ENCODE peak calls at places on chromosomes 16 and 17, in eight cellular contexts. One of them, this sample, is unnamed.

GRCh38 chr17:72726936-72727335 is 365.6 kb downstream of the SLC39A11 start:
- DNase-seq in SK-N-MC: no peak
- DNase-seq in activated CD4-positive, CD25-positive, alpha-beta regulatory T cell treated with anti-CD3 and anti-CD28 coated beads, Interleukin-2, amount 50 U/mL, for 16 hours: no peak
- DNase-seq in stimulated activated CD4-positive, alpha-beta T cell treated with anti-CD3 and anti-CD28 coated beads, Interleukin-4, amount 100 ng/mL, for 4 hours: peak
- DNase-seq in GM13977: peak
- DNase-seq in HEK293T: no peak
- DNase-seq in GM20000: peak
- DNase-seq in body of pancreas: no peak
- DNase-seq in this sample: peak

GRCh38 chr16:83887564-83887963 is 11.4 kb upstream of the MLYCD start:
- DNase-seq in SK-N-MC: no peak
- DNase-seq in activated CD4-positive, CD25-positive, alpha-beta regulatory T cell treated with anti-CD3 and anti-CD28 coated beads, Interleukin-2, amount 50 U/mL, for 16 hours: no peak
- DNase-seq in stimulated activated CD4-positive, alpha-beta T cell treated with anti-CD3 and anti-CD28 coated beads, Interleukin-4, amount 100 ng/mL, for 4 hours: no peak
- DNase-seq in GM13977: no peak
- DNase-seq in HEK293T: no peak
- DNase-seq in GM20000: no peak
- DNase-seq in body of pancreas: no peak
- DNase-seq in this sample: no peak

GRCh38 chr17:43891851-43892671 is 15.3 kb downstream of the MPP2 start:
- DNase-seq in SK-N-MC: no peak
- DNase-seq in activated CD4-positive, CD25-positive, alpha-beta regulatory T cell treated with anti-CD3 and anti-CD28 coated beads, Interleukin-2, amount 50 U/mL, for 16 hours: no peak
- DNase-seq in stimulated activated CD4-positive, alpha-beta T cell treated with anti-CD3 and anti-CD28 coated beads, Interleukin-4, amount 100 ng/mL, for 4 hours: no peak
- DNase-seq in GM13977: no peak
- DNase-seq in HEK293T: no peak
- DNase-seq in GM20000: no peak
- DNase-seq in body of pancreas: peak
- DNase-seq in this sample: no peak

GRCh38 chr17:35257080-35257701 is 14.3 kb downstream of the SLFN5 start:
- DNase-seq in SK-N-MC: no peak
- DNase-seq in activated CD4-positive, CD25-positive, alpha-beta regulatory T cell treated with anti-CD3 and anti-CD28 coated beads, Interleukin-2, amount 50 U/mL, for 16 hours: no peak
- DNase-seq in stimulated activated CD4-positive, alpha-beta T cell treated with anti-CD3 and anti-CD28 coated beads, Interleukin-4, amount 100 ng/mL, for 4 hours: no peak
- DNase-seq in GM13977: no peak
- DNase-seq in HEK293T: no peak
- DNase-seq in GM20000: no peak
- DNase-seq in body of pancreas: peak
- DNase-seq in this sample: no peak

GRCh38 chr17:51707216-51707615 is 446.9 kb downstream of the UTP18 start:
- DNase-seq in SK-N-MC: no peak
- DNase-seq in activated CD4-positive, CD25-positive, alpha-beta regulatory T cell treated with anti-CD3 and anti-CD28 coated beads, Interleukin-2, amount 50 U/mL, for 16 hours: no peak
- DNase-seq in stimulated activated CD4-positive, alpha-beta T cell treated with anti-CD3 and anti-CD28 coated beads, Interleukin-4, amount 100 ng/mL, for 4 hours: no peak
- DNase-seq in GM13977: no peak
- DNase-seq in HEK293T: no peak
- DNase-seq in GM20000: no peak
- DNase-seq in body of pancreas: no peak
- DNase-seq in this sample: no peak

GRCh38 chr17:42819939-42820535 is 4.0 kb downstream of the BECN1 start:
- DNase-seq in SK-N-MC: no peak
- DNase-seq in activated CD4-positive, CD25-positive, alpha-beta regulatory T cell treated with anti-CD3 and anti-CD28 coated beads, Interleukin-2, amount 50 U/mL, for 16 hours: peak
- DNase-seq in stimulated activated CD4-positive, alpha-beta T cell treated with anti-CD3 and anti-CD28 coated beads, Interleukin-4, amount 100 ng/mL, for 4 hours: peak
- DNase-seq in GM13977: peak
- DNase-seq in HEK293T: peak
- DNase-seq in GM20000: peak
- DNase-seq in body of pancreas: peak
- DNase-seq in this sample: peak

GRCh38 chr16:70688266-70688742 is 2.5 kb upstream of the MTSS2 start:
- DNase-seq in SK-N-MC: no peak
- DNase-seq in activated CD4-positive, CD25-positive, alpha-beta regulatory T cell treated with anti-CD3 and anti-CD28 coated beads, Interleukin-2, amount 50 U/mL, for 16 hours: no peak
- DNase-seq in stimulated activated CD4-positive, alpha-beta T cell treated with anti-CD3 and anti-CD28 coated beads, Interleukin-4, amount 100 ng/mL, for 4 hours: no peak
- DNase-seq in GM13977: no peak
- DNase-seq in HEK293T: no peak
- DNase-seq in GM20000: no peak
- DNase-seq in body of pancreas: peak
- DNase-seq in this sample: no peak

GRCh38 chr16:27977966-27978365 is 85.5 kb downstream of the GSG1L start:
- DNase-seq in SK-N-MC: no peak
- DNase-seq in activated CD4-positive, CD25-positive, alpha-beta regulatory T cell treated with anti-CD3 and anti-CD28 coated beads, Interleukin-2, amount 50 U/mL, for 16 hours: no peak
- DNase-seq in stimulated activated CD4-positive, alpha-beta T cell treated with anti-CD3 and anti-CD28 coated beads, Interleukin-4, amount 100 ng/mL, for 4 hours: no peak
- DNase-seq in GM13977: no peak
- DNase-seq in HEK293T: no peak
- DNase-seq in GM20000: no peak
- DNase-seq in body of pancreas: no peak
- DNase-seq in this sample: no peak

GRCh38 chr17:17382901-17383300 is 79.7 kb downstream of the NT5M start:
- DNase-seq in SK-N-MC: no peak
- DNase-seq in activated CD4-positive, CD25-positive, alpha-beta regulatory T cell treated with anti-CD3 and anti-CD28 coated beads, Interleukin-2, amount 50 U/mL, for 16 hours: no peak
- DNase-seq in stimulated activated CD4-positive, alpha-beta T cell treated with anti-CD3 and anti-CD28 coated beads, Interleukin-4, amount 100 ng/mL, for 4 hours: no peak
- DNase-seq in GM13977: no peak
- DNase-seq in HEK293T: no peak
- DNase-seq in GM20000: no peak
- DNase-seq in body of pancreas: no peak
- DNase-seq in this sample: no peak

GRCh38 chr16:23597003-23597756 is 1.1 kb upstream of the NDUFAB1 start:
- DNase-seq in SK-N-MC: no peak
- DNase-seq in activated CD4-positive, CD25-positive, alpha-beta regulatory T cell treated with anti-CD3 and anti-CD28 coated beads, Interleukin-2, amount 50 U/mL, for 16 hours: no peak
- DNase-seq in stimulated activated CD4-positive, alpha-beta T cell treated with anti-CD3 and anti-CD28 coated beads, Interleukin-4, amount 100 ng/mL, for 4 hours: peak
- DNase-seq in GM13977: peak
- DNase-seq in HEK293T: peak
- DNase-seq in GM20000: peak
- DNase-seq in body of pancreas: peak
- DNase-seq in this sample: no peak

GRCh38 chr17:54906713-54907112 is 6.1 kb downstream of the TOM1L1 start:
- DNase-seq in SK-N-MC: no peak
- DNase-seq in activated CD4-positive, CD25-positive, alpha-beta regulatory T cell treated with anti-CD3 and anti-CD28 coated beads, Interleukin-2, amount 50 U/mL, for 16 hours: no peak
- DNase-seq in stimulated activated CD4-positive, alpha-beta T cell treated with anti-CD3 and anti-CD28 coated beads, Interleukin-4, amount 100 ng/mL, for 4 hours: no peak
- DNase-seq in GM13977: no peak
- DNase-seq in HEK293T: no peak
- DNase-seq in GM20000: no peak
- DNase-seq in body of pancreas: no peak
- DNase-seq in this sample: no peak

GRCh38 chr16:54326266-54326662 is 39.7 kb upstream of the IRX3 start:
- DNase-seq in SK-N-MC: no peak
- DNase-seq in activated CD4-positive, CD25-positive, alpha-beta regulatory T cell treated with anti-CD3 and anti-CD28 coated beads, Interleukin-2, amount 50 U/mL, for 16 hours: no peak
- DNase-seq in stimulated activated CD4-positive, alpha-beta T cell treated with anti-CD3 and anti-CD28 coated beads, Interleukin-4, amount 100 ng/mL, for 4 hours: no peak
- DNase-seq in GM13977: no peak
- DNase-seq in HEK293T: no peak
- DNase-seq in GM20000: no peak
- DNase-seq in body of pancreas: no peak
- DNase-seq in this sample: no peak

GRCh38 chr17:29331330-29331729 is 37.4 kb upstream of the NUFIP2 start:
- DNase-seq in SK-N-MC: no peak
- DNase-seq in activated CD4-positive, CD25-positive, alpha-beta regulatory T cell treated with anti-CD3 and anti-CD28 coated beads, Interleukin-2, amount 50 U/mL, for 16 hours: no peak
- DNase-seq in stimulated activated CD4-positive, alpha-beta T cell treated with anti-CD3 and anti-CD28 coated beads, Interleukin-4, amount 100 ng/mL, for 4 hours: no peak
- DNase-seq in GM13977: no peak
- DNase-seq in HEK293T: no peak
- DNase-seq in GM20000: no peak
- DNase-seq in body of pancreas: no peak
- DNase-seq in this sample: no peak

GRCh38 chr16:86664518-86665318 is 86.4 kb downstream of the FOXL1 start:
- DNase-seq in SK-N-MC: no peak
- DNase-seq in activated CD4-positive, CD25-positive, alpha-beta regulatory T cell treated with anti-CD3 and anti-CD28 coated beads, Interleukin-2, amount 50 U/mL, for 16 hours: no peak
- DNase-seq in stimulated activated CD4-positive, alpha-beta T cell treated with anti-CD3 and anti-CD28 coated beads, Interleukin-4, amount 100 ng/mL, for 4 hours: peak
- DNase-seq in GM13977: no peak
- DNase-seq in HEK293T: no peak
- DNase-seq in GM20000: peak
- DNase-seq in body of pancreas: no peak
- DNase-seq in this sample: no peak

GRCh38 chr17:77869041-77869595 is 89.4 kb upstream of the TNRC6C start:
- DNase-seq in SK-N-MC: no peak
- DNase-seq in activated CD4-positive, CD25-positive, alpha-beta regulatory T cell treated with anti-CD3 and anti-CD28 coated beads, Interleukin-2, amount 50 U/mL, for 16 hours: no peak
- DNase-seq in stimulated activated CD4-positive, alpha-beta T cell treated with anti-CD3 and anti-CD28 coated beads, Interleukin-4, amount 100 ng/mL, for 4 hours: no peak
- DNase-seq in GM13977: no peak
- DNase-seq in HEK293T: no peak
- DNase-seq in GM20000: no peak
- DNase-seq in body of pancreas: no peak
- DNase-seq in this sample: no peak

GRCh38 chr16:54242199-54242598 is 44.4 kb downstream of the IRX3 start:
- DNase-seq in SK-N-MC: no peak
- DNase-seq in activated CD4-positive, CD25-positive, alpha-beta regulatory T cell treated with anti-CD3 and anti-CD28 coated beads, Interleukin-2, amount 50 U/mL, for 16 hours: no peak
- DNase-seq in stimulated activated CD4-positive, alpha-beta T cell treated with anti-CD3 and anti-CD28 coated beads, Interleukin-4, amount 100 ng/mL, for 4 hours: no peak
- DNase-seq in GM13977: no peak
- DNase-seq in HEK293T: peak
- DNase-seq in GM20000: no peak
- DNase-seq in body of pancreas: no peak
- DNase-seq in this sample: no peak

GRCh38 chr17:57296231-57296630 is 39.9 kb downstream of the MSI2 start:
- DNase-seq in SK-N-MC: no peak
- DNase-seq in activated CD4-positive, CD25-positive, alpha-beta regulatory T cell treated with anti-CD3 and anti-CD28 coated beads, Interleukin-2, amount 50 U/mL, for 16 hours: no peak
- DNase-seq in stimulated activated CD4-positive, alpha-beta T cell treated with anti-CD3 and anti-CD28 coated beads, Interleukin-4, amount 100 ng/mL, for 4 hours: no peak
- DNase-seq in GM13977: no peak
- DNase-seq in HEK293T: no peak
- DNase-seq in GM20000: no peak
- DNase-seq in body of pancreas: no peak
- DNase-seq in this sample: no peak

GRCh38 chr17:3544365-3544764 is 13.2 kb downstream of the TRPV3 start:
- DNase-seq in SK-N-MC: no peak
- DNase-seq in activated CD4-positive, CD25-positive, alpha-beta regulatory T cell treated with anti-CD3 and anti-CD28 coated beads, Interleukin-2, amount 50 U/mL, for 16 hours: no peak
- DNase-seq in stimulated activated CD4-positive, alpha-beta T cell treated with anti-CD3 and anti-CD28 coated beads, Interleukin-4, amount 100 ng/mL, for 4 hours: no peak
- DNase-seq in GM13977: no peak
- DNase-seq in HEK293T: no peak
- DNase-seq in GM20000: no peak
- DNase-seq in body of pancreas: no peak
- DNase-seq in this sample: no peak

GRCh38 chr16:89619880-89620279 is 6.4 kb downstream of the DPEP1 start:
- DNase-seq in SK-N-MC: no peak
- DNase-seq in activated CD4-positive, CD25-positive, alpha-beta regulatory T cell treated with anti-CD3 and anti-CD28 coated beads, Interleukin-2, amount 50 U/mL, for 16 hours: no peak
- DNase-seq in stimulated activated CD4-positive, alpha-beta T cell treated with anti-CD3 and anti-CD28 coated beads, Interleukin-4, amount 100 ng/mL, for 4 hours: no peak
- DNase-seq in GM13977: no peak
- DNase-seq in HEK293T: no peak
- DNase-seq in GM20000: no peak
- DNase-seq in body of pancreas: no peak
- DNase-seq in this sample: no peak

GRCh38 chr16:46972429-46972970 is 974 bp downstream of the DNAJA2 start:
- DNase-seq in SK-N-MC: no peak
- DNase-seq in activated CD4-positive, CD25-positive, alpha-beta regulatory T cell treated with anti-CD3 and anti-CD28 coated beads, Interleukin-2, amount 50 U/mL, for 16 hours: no peak
- DNase-seq in stimulated activated CD4-positive, alpha-beta T cell treated with anti-CD3 and anti-CD28 coated beads, Interleukin-4, amount 100 ng/mL, for 4 hours: no peak
- DNase-seq in GM13977: peak
- DNase-seq in HEK293T: peak
- DNase-seq in GM20000: peak
- DNase-seq in body of pancreas: no peak
- DNase-seq in this sample: no peak

GRCh38 chr17:81528651-81529436 is 667 bp downstream of the FSCN2 start:
- DNase-seq in SK-N-MC: no peak
- DNase-seq in activated CD4-positive, CD25-positive, alpha-beta regulatory T cell treated with anti-CD3 and anti-CD28 coated beads, Interleukin-2, amount 50 U/mL, for 16 hours: no peak
- DNase-seq in stimulated activated CD4-positive, alpha-beta T cell treated with anti-CD3 and anti-CD28 coated beads, Interleukin-4, amount 100 ng/mL, for 4 hours: no peak
- DNase-seq in GM13977: no peak
- DNase-seq in HEK293T: no peak
- DNase-seq in GM20000: no peak
- DNase-seq in body of pancreas: peak
- DNase-seq in this sample: no peak

GRCh38 chr17:50785942-50786570 is 18.7 kb upstream of the ANKRD40CL start:
- DNase-seq in SK-N-MC: no peak
- DNase-seq in activated CD4-positive, CD25-positive, alpha-beta regulatory T cell treated with anti-CD3 and anti-CD28 coated beads, Interleukin-2, amount 50 U/mL, for 16 hours: no peak
- DNase-seq in stimulated activated CD4-positive, alpha-beta T cell treated with anti-CD3 and anti-CD28 coated beads, Interleukin-4, amount 100 ng/mL, for 4 hours: no peak
- DNase-seq in GM13977: no peak
- DNase-seq in HEK293T: no peak
- DNase-seq in GM20000: no peak
- DNase-seq in body of pancreas: peak
- DNase-seq in this sample: no peak

GRCh38 chr16:53414381-53414780 is 19.9 kb upstream of the RBL2 start:
- DNase-seq in SK-N-MC: no peak
- DNase-seq in activated CD4-positive, CD25-positive, alpha-beta regulatory T cell treated with anti-CD3 and anti-CD28 coated beads, Interleukin-2, amount 50 U/mL, for 16 hours: no peak
- DNase-seq in stimulated activated CD4-positive, alpha-beta T cell treated with anti-CD3 and anti-CD28 coated beads, Interleukin-4, amount 100 ng/mL, for 4 hours: no peak
- DNase-seq in GM13977: no peak
- DNase-seq in HEK293T: no peak
- DNase-seq in GM20000: no peak
- DNase-seq in body of pancreas: no peak
- DNase-seq in this sample: no peak

GRCh38 chr17:8872705-8873426 is 5.4 kb upstream of the PIK3R6 start:
- DNase-seq in SK-N-MC: no peak
- DNase-seq in activated CD4-positive, CD25-positive, alpha-beta regulatory T cell treated with anti-CD3 and anti-CD28 coated beads, Interleukin-2, amount 50 U/mL, for 16 hours: no peak
- DNase-seq in stimulated activated CD4-positive, alpha-beta T cell treated with anti-CD3 and anti-CD28 coated beads, Interleukin-4, amount 100 ng/mL, for 4 hours: no peak
- DNase-seq in GM13977: no peak
- DNase-seq in HEK293T: no peak
- DNase-seq in GM20000: no peak
- DNase-seq in body of pancreas: no peak
- DNase-seq in this sample: no peak

GRCh38 chr16:50597563-50598255 is 49.5 kb downstream of the NKD1 start:
- DNase-seq in SK-N-MC: no peak
- DNase-seq in activated CD4-positive, CD25-positive, alpha-beta regulatory T cell treated with anti-CD3 and anti-CD28 coated beads, Interleukin-2, amount 50 U/mL, for 16 hours: no peak
- DNase-seq in stimulated activated CD4-positive, alpha-beta T cell treated with anti-CD3 and anti-CD28 coated beads, Interleukin-4, amount 100 ng/mL, for 4 hours: no peak
- DNase-seq in GM13977: no peak
- DNase-seq in HEK293T: no peak
- DNase-seq in GM20000: no peak
- DNase-seq in body of pancreas: no peak
- DNase-seq in this sample: no peak

GRCh38 chr17:5788266-5788900 is 204.1 kb upstream of the NLRP1 start:
- DNase-seq in SK-N-MC: no peak
- DNase-seq in activated CD4-positive, CD25-positive, alpha-beta regulatory T cell treated with anti-CD3 and anti-CD28 coated beads, Interleukin-2, amount 50 U/mL, for 16 hours: no peak
- DNase-seq in stimulated activated CD4-positive, alpha-beta T cell treated with anti-CD3 and anti-CD28 coated beads, Interleukin-4, amount 100 ng/mL, for 4 hours: no peak
- DNase-seq in GM13977: no peak
- DNase-seq in HEK293T: no peak
- DNase-seq in GM20000: no peak
- DNase-seq in body of pancreas: no peak
- DNase-seq in this sample: no peak

GRCh38 chr17:34424814-34425490 is 61.9 kb upstream of the CCL1 start:
- DNase-seq in SK-N-MC: no peak
- DNase-seq in activated CD4-positive, CD25-positive, alpha-beta regulatory T cell treated with anti-CD3 and anti-CD28 coated beads, Interleukin-2, amount 50 U/mL, for 16 hours: no peak
- DNase-seq in stimulated activated CD4-positive, alpha-beta T cell treated with anti-CD3 and anti-CD28 coated beads, Interleukin-4, amount 100 ng/mL, for 4 hours: no peak
- DNase-seq in GM13977: no peak
- DNase-seq in HEK293T: no peak
- DNase-seq in GM20000: no peak
- DNase-seq in body of pancreas: no peak
- DNase-seq in this sample: no peak

GRCh38 chr17:43940630-43941029 is 1.6 kb downstream of the PPY start:
- DNase-seq in SK-N-MC: no peak
- DNase-seq in activated CD4-positive, CD25-positive, alpha-beta regulatory T cell treated with anti-CD3 and anti-CD28 coated beads, Interleukin-2, amount 50 U/mL, for 16 hours: no peak
- DNase-seq in stimulated activated CD4-positive, alpha-beta T cell treated with anti-CD3 and anti-CD28 coated beads, Interleukin-4, amount 100 ng/mL, for 4 hours: no peak
- DNase-seq in GM13977: no peak
- DNase-seq in HEK293T: peak
- DNase-seq in GM20000: no peak
- DNase-seq in body of pancreas: peak
- DNase-seq in this sample: no peak

GRCh38 chr16:17358350-17358749 is 112.4 kb downstream of the XYLT1 start:
- DNase-seq in SK-N-MC: no peak
- DNase-seq in activated CD4-positive, CD25-positive, alpha-beta regulatory T cell treated with anti-CD3 and anti-CD28 coated beads, Interleukin-2, amount 50 U/mL, for 16 hours: no peak
- DNase-seq in stimulated activated CD4-positive, alpha-beta T cell treated with anti-CD3 and anti-CD28 coated beads, Interleukin-4, amount 100 ng/mL, for 4 hours: no peak
- DNase-seq in GM13977: no peak
- DNase-seq in HEK293T: no peak
- DNase-seq in GM20000: no peak
- DNase-seq in body of pancreas: no peak
- DNase-seq in this sample: no peak

GRCh38 chr17:46756061-46756735 is 62.3 kb downstream of the WNT3 start:
- DNase-seq in SK-N-MC: no peak
- DNase-seq in activated CD4-positive, CD25-positive, alpha-beta regulatory T cell treated with anti-CD3 and anti-CD28 coated beads, Interleukin-2, amount 50 U/mL, for 16 hours: no peak
- DNase-seq in stimulated activated CD4-positive, alpha-beta T cell treated with anti-CD3 and anti-CD28 coated beads, Interleukin-4, amount 100 ng/mL, for 4 hours: no peak
- DNase-seq in GM13977: no peak
- DNase-seq in HEK293T: no peak
- DNase-seq in GM20000: no peak
- DNase-seq in body of pancreas: no peak
- DNase-seq in this sample: no peak

This sample was measured in activated CD4-positive, alpha-beta T cell treated with anti-CD3 and anti-CD28 coated beads for 1 hour.